ENCODE peak calls at places on chromosome 7, in six cellular contexts. W is K562, I is hepatocyte, Y is WERI-Rb-1, C is heart left ventricle, D is heart right ventricle. H is an unnamed sample. For H3K36me3, the result is how much of the 10 kb centered on the place peaks cover.

GRCh38 chr7:94266278-94266677 is 128.4 kb upstream of the COL1A2 start:
- DNase-seq in C (no peak), W (no peak), D (no peak), Y (peak), I (peak), H (no peak)

GRCh38 chr7:151012921-151013347 is 11.4 kb downstream of the ATG9B start:
- DNase-seq in Y (peak), I (peak), W (peak), C (no peak), D (no peak), H (no peak)

GRCh38 chr7:84697506-84697905 is 489.4 kb downstream of the SEMA3D start:
- DNase-seq in Y (no peak), D (no peak), I (no peak), C (no peak), W (no peak), H (no peak)

GRCh38 chr7:132842478-132842877 is 239.4 kb downstream of the CHCHD3 start:
- DNase-seq in Y (no peak), W (no peak), C (no peak), D (no peak), I (no peak), H (no peak)

GRCh38 chr7:31735991-31736982 is 49.3 kb downstream of the PPP1R17 start:
- DNase-seq in W (peak), D (peak), I (peak), C (peak), Y (peak), H (peak)

GRCh38 chr7:138900040-138900828 is 81.0 kb downstream of the KIAA1549 start:
- DNase-seq in W (no peak), I (no peak), D (no peak), Y (no peak), C (no peak), H (no peak)

GRCh38 chr7:29040570-29040906 is 82.4 kb upstream of the TRIL start:
- DNase-seq in D (no peak), Y (no peak), W (no peak), I (no peak), C (no peak), H (no peak)

GRCh38 chr7:74173866-74174605 is at the start of gene EIF4H:
- DNase-seq in Y (peak), D (peak), C (peak), I (peak), W (peak), H (peak)

GRCh38 chr7:120181499-120181898 is 91.5 kb upstream of the KCND2 start:
- DNase-seq in C (no peak), Y (no peak), W (no peak), I (no peak), D (no peak), H (no peak)

GRCh38 chr7:150947761-150948680 is 30.1 kb downstream of the KCNH2 start:
- DNase-seq in W (peak), D (no peak), Y (no peak), C (peak), I (no peak), H (no peak)

GRCh38 chr7:13981070-13981469 is 8.4 kb downstream of the ETV1 start:
- DNase-seq in C (peak), W (peak), I (peak), D (no peak), Y (no peak), H (no peak)

GRCh38 chr7:299169-299568 is 9.2 kb downstream of the FOXL3 start:
- DNase-seq in Y (no peak), I (no peak), D (no peak), W (no peak), C (no peak), H (no peak)

GRCh38 chr7:138478499-138478908 is 18.4 kb downstream of the TRIM24 start:
- DNase-seq in I (no peak), Y (no peak), D (no peak), C (no peak), W (no peak), H (no peak)

GRCh38 chr7:157572622-157573021 is 235.8 kb downstream of the DNAJB6 start:
- DNase-seq in I (no peak), W (no peak), D (no peak), C (no peak), Y (no peak), H (no peak)

GRCh38 chr7:55188590-55189446 is 170.0 kb downstream of the EGFR start:
- DNase-seq in W (no peak), D (no peak), Y (no peak), C (no peak), I (peak), H (no peak)

GRCh38 chr7:31114593-31115343 is 62.7 kb downstream of the ADCYAP1R1 start:
- DNase-seq in W (no peak), I (peak), D (no peak), Y (no peak), C (no peak), H (peak)

GRCh38 chr7:137828456-137828855 is 18.3 kb downstream of the DGKI start:
- DNase-seq in Y (no peak), C (no peak), I (no peak), D (no peak), W (no peak), H (no peak)

DNA sequence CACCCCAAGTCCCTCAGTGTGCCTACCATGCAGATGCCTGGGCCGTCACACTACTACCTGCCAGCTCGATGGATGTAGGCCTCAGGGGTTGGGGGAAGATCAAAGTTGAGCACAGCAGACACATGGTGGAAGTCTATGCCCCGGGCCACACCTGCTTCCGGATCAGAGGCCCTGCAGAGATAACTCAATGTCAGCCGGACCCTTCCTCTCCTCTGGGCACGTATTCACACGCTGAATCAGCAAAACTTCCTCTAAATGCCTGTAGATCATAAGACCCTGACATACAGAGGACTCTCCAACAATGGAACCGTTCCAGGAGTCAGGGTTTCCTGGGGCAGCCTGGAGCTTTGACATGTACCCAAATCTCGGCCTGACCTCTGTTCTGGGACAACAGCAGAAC is 3.8 kb downstream of the DDX56 start:
- DNase-seq in I (no peak), D (no peak), C (no peak), Y (no peak), W (no peak), H (no peak)
- H3K36me3 ChIP-seq in I (under half), D (half or more), C (half or more), Y (half or more), W (half or more), H (half or more)

GRCh38 chr7:149732611-149733010 is 40.8 kb downstream of the ZNF467 start:
- DNase-seq in C (no peak), D (no peak), Y (no peak), I (no peak), W (no peak), H (no peak)
- H3K36me3 ChIP-seq in C (half or more), D (under half), Y (under half), I (under half), W (half or more), H (under half)

GRCh38 chr7:105046414-105046813 is 32.4 kb downstream of the KMT2E start:
- DNase-seq in D (no peak), I (no peak), C (no peak), W (no peak), Y (no peak), H (no peak)
- H3K36me3 ChIP-seq in D (half or more), I (under half), C (half or more), W (half or more), Y (half or more), H (half or more)

GRCh38 chr7:99456288-99456687 is 9.7 kb downstream of the ATP5MF start:
- DNase-seq in D (no peak), I (no peak), C (no peak), Y (no peak), W (no peak), H (no peak)

GRCh38 chr7:99455874-99456273 is 10.1 kb downstream of the ATP5MF start:
- DNase-seq in D (no peak), I (no peak), C (no peak), Y (no peak), W (no peak), H (no peak)

GRCh38 chr7:99452541-99452940 is 13.4 kb downstream of the ATP5MF start:
- DNase-seq in I (no peak), C (no peak), Y (no peak), D (no peak), W (no peak), H (no peak)

GRCh38 chr7:99451936-99452335 is 13.2 kb downstream of the CPSF4 start:
- DNase-seq in C (peak), W (no peak), I (no peak), D (peak), Y (no peak), H (no peak)

GRCh38 chr7:99453105-99453504 is 12.9 kb downstream of the ATP5MF start:
- DNase-seq in D (no peak), C (peak), W (no peak), Y (no peak), I (no peak), H (no peak)
- H3K36me3 ChIP-seq in D (half or more), C (half or more), W (half or more), Y (half or more), I (under half), H (half or more)

GRCh38 chr7:99383791-99384370 is 9.4 kb downstream of the ARPC1B start:
- DNase-seq in W (no peak), C (no peak), I (no peak), D (no peak), Y (no peak), H (no peak)
- H3K36me3 ChIP-seq in W (half or more), C (half or more), I (under half), D (under half), Y (under half), H (half or more)

DNA sequence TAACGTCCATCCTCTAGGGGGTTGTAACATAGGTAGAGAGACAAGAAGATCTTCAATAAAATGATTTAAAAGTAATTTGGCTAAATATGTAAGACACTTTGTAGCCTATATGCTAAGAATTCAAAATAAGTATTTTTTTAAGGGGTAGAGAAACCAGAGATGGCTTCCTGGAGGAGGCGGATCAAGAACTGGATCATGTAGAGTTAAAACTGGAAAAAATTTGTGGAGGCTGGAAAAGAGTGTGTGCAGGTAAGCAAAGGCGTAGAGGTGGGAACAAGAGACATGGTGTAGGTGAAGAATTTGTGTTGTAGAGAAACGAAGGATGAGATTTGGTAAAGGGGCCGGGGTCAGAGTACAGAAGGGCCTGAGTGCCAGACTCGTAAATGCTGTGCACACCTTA is 172.6 kb downstream of the TMEM178B start:
- DNase-seq in I (no peak), D (no peak), W (no peak), C (no peak), Y (no peak), H (no peak)
- H3K36me3 ChIP-seq in I (under half), D (under half), W (under half), C (under half), Y (under half), H (under half)

GRCh38 chr7:128105228-128106022 is 74.2 kb upstream of the LRRC4 start:
- DNase-seq in C (no peak), W (no peak), Y (no peak), I (no peak), D (no peak), H (no peak)

GRCh38 chr7:128108641-128109423 is 77.6 kb upstream of the LRRC4 start:
- DNase-seq in Y (no peak), D (no peak), C (no peak), I (no peak), W (no peak), H (peak)

GRCh38 chr7:128106840-128107239 is 75.6 kb upstream of the LRRC4 start:
- DNase-seq in I (no peak), D (no peak), W (no peak), Y (no peak), C (no peak), H (no peak)

GRCh38 chr7:128110641-128111365 is 79.6 kb upstream of the LRRC4 start:
- DNase-seq in Y (no peak), W (no peak), I (no peak), C (no peak), D (no peak), H (no peak)

DNA sequence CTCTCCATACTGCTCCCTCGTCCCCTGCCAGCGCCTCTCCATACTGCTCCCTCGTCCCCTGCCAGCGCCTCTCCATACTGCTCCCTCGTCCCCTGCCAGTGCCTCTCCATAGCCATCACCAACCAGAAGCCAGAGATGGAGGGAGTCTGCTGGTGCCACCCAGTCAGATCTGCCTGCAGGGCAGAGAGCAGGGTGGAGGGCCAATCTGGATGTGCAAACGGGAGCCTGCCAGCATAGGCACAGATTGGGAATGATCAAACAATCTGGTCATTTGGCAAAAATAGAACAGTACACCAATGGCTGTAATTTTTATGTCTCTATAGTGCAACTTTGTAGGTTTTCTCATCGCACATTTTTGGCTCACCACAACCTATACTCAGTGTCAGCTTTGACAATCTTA is 76.9 kb upstream of the LRRC4 start:
- DNase-seq in D (no peak), C (no peak), Y (no peak), W (no peak), I (no peak), H (no peak)
- H3K36me3 ChIP-seq in D (under half), C (under half), Y (under half), W (under half), I (under half), H (under half)

GRCh38 chr7:128082431-128082830 is 51.2 kb upstream of the LRRC4 start:
- DNase-seq in I (no peak), W (no peak), D (no peak), Y (peak), C (no peak), H (no peak)
- H3K36me3 ChIP-seq in I (under half), W (half or more), D (under half), Y (under half), C (half or more), H (half or more)

H was measured in DND-41.